ENCODE peak calls at places on chromosomes 16 and 17, in five cellular contexts. One of them, this sample, is unnamed.

GRCh38 chr16:70573451-70574121 is 50.0 kb downstream of the SF3B3 start:
- DNase-seq in suprapubic skin: no peak
- DNase-seq in psoas muscle: no peak
- DNase-seq in heart left ventricle: peak; percentile 77
- DNase-seq in upper lobe of right lung: no peak
- DNase-seq in this sample: peak; percentile 74

GRCh38 chr16:80063028-80063767 is 462.7 kb upstream of the MAF start:
- DNase-seq in suprapubic skin: no peak
- DNase-seq in psoas muscle: no peak
- DNase-seq in heart left ventricle: no peak
- DNase-seq in upper lobe of right lung: no peak
- DNase-seq in this sample: no peak

GRCh38 chr16:84455031-84455430 is 49.4 kb downstream of the MEAK7 start:
- DNase-seq in suprapubic skin: peak; percentile 69
- DNase-seq in psoas muscle: no peak
- DNase-seq in heart left ventricle: no peak
- DNase-seq in upper lobe of right lung: peak; percentile 37
- DNase-seq in this sample: no peak

GRCh38 chr16:79628501-79628975 is 28.0 kb upstream of the MAF start:
- DNase-seq in suprapubic skin: no peak
- DNase-seq in psoas muscle: no peak
- DNase-seq in heart left ventricle: no peak
- DNase-seq in upper lobe of right lung: no peak
- DNase-seq in this sample: no peak

GRCh38 chr17:50220811-50221210 is 19.4 kb upstream of the COL1A1 start:
- DNase-seq in suprapubic skin: no peak
- DNase-seq in psoas muscle: no peak
- DNase-seq in heart left ventricle: no peak
- DNase-seq in upper lobe of right lung: no peak
- DNase-seq in this sample: no peak

GRCh38 chr17:67239597-67239996 is 5.4 kb downstream of the HELZ start:
- DNase-seq in suprapubic skin: no peak
- DNase-seq in psoas muscle: no peak
- DNase-seq in heart left ventricle: no peak
- DNase-seq in upper lobe of right lung: no peak
- DNase-seq in this sample: no peak

GRCh38 chr17:6444573-6445335 is 499 bp downstream of the PIMREG start:
- DNase-seq in suprapubic skin: no peak
- DNase-seq in psoas muscle: no peak
- DNase-seq in heart left ventricle: no peak
- DNase-seq in upper lobe of right lung: no peak
- DNase-seq in this sample: no peak

GRCh38 chr17:67431210-67432015 is 54.3 kb downstream of the PITPNC1 start:
- DNase-seq in suprapubic skin: no peak
- DNase-seq in psoas muscle: no peak
- DNase-seq in heart left ventricle: no peak
- DNase-seq in upper lobe of right lung: no peak
- DNase-seq in this sample: no peak

GRCh38 chr17:28982191-28982793 is 23.5 kb downstream of the SEZ6 start:
- DNase-seq in suprapubic skin: no peak
- DNase-seq in psoas muscle: no peak
- DNase-seq in heart left ventricle: peak; percentile 41
- DNase-seq in upper lobe of right lung: no peak
- DNase-seq in this sample: peak; percentile 72

GRCh38 chr17:2034806-2035548 is 5.0 kb downstream of the DPH1 start:
- DNase-seq in suprapubic skin: no peak
- DNase-seq in psoas muscle: no peak
- DNase-seq in heart left ventricle: no peak
- DNase-seq in upper lobe of right lung: no peak
- DNase-seq in this sample: no peak

GRCh38 chr17:59521465-59522126 is 43.8 kb upstream of the DHX40 start:
- DNase-seq in suprapubic skin: no peak
- DNase-seq in psoas muscle: peak; percentile 26
- DNase-seq in heart left ventricle: peak; percentile 34
- DNase-seq in upper lobe of right lung: no peak
- DNase-seq in this sample: no peak

GRCh38 chr16:30741461-30741914 is 6.7 kb upstream of the PHKG2 start:
- DNase-seq in suprapubic skin: peak; percentile 80
- DNase-seq in psoas muscle: no peak
- DNase-seq in heart left ventricle: no peak
- DNase-seq in upper lobe of right lung: peak; percentile 84
- DNase-seq in this sample: no peak

GRCh38 chr16:74862743-74863244 is 88.2 kb upstream of the FA2H start:
- DNase-seq in suprapubic skin: no peak
- DNase-seq in psoas muscle: no peak
- DNase-seq in heart left ventricle: no peak
- DNase-seq in upper lobe of right lung: no peak
- DNase-seq in this sample: no peak

GRCh38 chr16:27083861-27084261 is 17.1 kb downstream of the C16orf82 start:
- DNase-seq in suprapubic skin: no peak
- DNase-seq in psoas muscle: no peak
- DNase-seq in heart left ventricle: peak; percentile 15
- DNase-seq in upper lobe of right lung: peak; percentile 35
- DNase-seq in this sample: no peak

GRCh38 chr17:73566905-73567782 is 77.1 kb downstream of the SDK2 start:
- DNase-seq in suprapubic skin: no peak
- DNase-seq in psoas muscle: no peak
- DNase-seq in heart left ventricle: no peak
- DNase-seq in upper lobe of right lung: no peak
- DNase-seq in this sample: no peak

GRCh38 chr17:47621293-47622178 is 28.2 kb upstream of the KPNB1 start:
- DNase-seq in suprapubic skin: no peak
- DNase-seq in psoas muscle: peak; percentile 48
- DNase-seq in heart left ventricle: peak; percentile 23
- DNase-seq in upper lobe of right lung: no peak
- DNase-seq in this sample: no peak

GRCh38 chr17:75059369-75060345 is 12.6 kb downstream of the KCTD2 start:
- DNase-seq in suprapubic skin: no peak
- DNase-seq in psoas muscle: no peak
- DNase-seq in heart left ventricle: peak; percentile 50
- DNase-seq in upper lobe of right lung: no peak
- DNase-seq in this sample: no peak

GRCh38 chr17:63919311-63919723 is 678 bp upstream of the GH1 start:
- DNase-seq in suprapubic skin: no peak
- DNase-seq in psoas muscle: peak; percentile 47
- DNase-seq in heart left ventricle: peak; percentile 54
- DNase-seq in upper lobe of right lung: no peak
- DNase-seq in this sample: peak; percentile 73

GRCh38 chr17:80107231-80108021 is 6.0 kb downstream of the GAA start:
- DNase-seq in suprapubic skin: peak; percentile 76
- DNase-seq in psoas muscle: peak; percentile 13
- DNase-seq in heart left ventricle: no peak
- DNase-seq in upper lobe of right lung: peak; percentile 61
- DNase-seq in this sample: no peak

GRCh38 chr17:41863074-41863843 is 2.0 kb downstream of the KLHL11 start:
- DNase-seq in suprapubic skin: no peak
- DNase-seq in psoas muscle: no peak
- DNase-seq in heart left ventricle: no peak
- DNase-seq in upper lobe of right lung: no peak
- DNase-seq in this sample: no peak

GRCh38 chr17:73343739-73344454 is 32.1 kb upstream of the CDC42EP4 start:
- DNase-seq in suprapubic skin: peak; percentile 71
- DNase-seq in psoas muscle: no peak
- DNase-seq in heart left ventricle: no peak
- DNase-seq in upper lobe of right lung: no peak
- DNase-seq in this sample: no peak

GRCh38 chr16:65120811-65121721 is 797 bp downstream of the CDH11 start:
- DNase-seq in suprapubic skin: no peak
- DNase-seq in psoas muscle: no peak
- DNase-seq in heart left ventricle: peak; percentile 18
- DNase-seq in upper lobe of right lung: peak; percentile 65
- DNase-seq in this sample: peak; percentile 68

GRCh38 chr17:76076100-76076764 is 1.7 kb downstream of the GALR2 start:
- DNase-seq in suprapubic skin: no peak
- DNase-seq in psoas muscle: no peak
- DNase-seq in heart left ventricle: no peak
- DNase-seq in upper lobe of right lung: peak; percentile 60
- DNase-seq in this sample: no peak

GRCh38 chr17:34255841-34256240 is 756 bp downstream of the CCL2 start:
- DNase-seq in suprapubic skin: no peak
- DNase-seq in psoas muscle: no peak
- DNase-seq in heart left ventricle: no peak
- DNase-seq in upper lobe of right lung: no peak
- DNase-seq in this sample: no peak

GRCh38 chr17:34254146-34254545 is 939 bp upstream of the CCL2 start:
- DNase-seq in suprapubic skin: no peak
- DNase-seq in psoas muscle: no peak
- DNase-seq in heart left ventricle: no peak
- DNase-seq in upper lobe of right lung: no peak
- DNase-seq in this sample: no peak

GRCh38 chr17:34255381-34255732 is 272 bp downstream of the CCL2 start:
- DNase-seq in suprapubic skin: no peak
- DNase-seq in psoas muscle: no peak
- DNase-seq in heart left ventricle: no peak
- DNase-seq in upper lobe of right lung: no peak
- DNase-seq in this sample: no peak

GRCh38 chr17:34252890-34253525 is 2.1 kb upstream of the CCL2 start:
- DNase-seq in suprapubic skin: no peak
- DNase-seq in psoas muscle: no peak
- DNase-seq in heart left ventricle: no peak
- DNase-seq in upper lobe of right lung: no peak
- DNase-seq in this sample: no peak

DNA sequence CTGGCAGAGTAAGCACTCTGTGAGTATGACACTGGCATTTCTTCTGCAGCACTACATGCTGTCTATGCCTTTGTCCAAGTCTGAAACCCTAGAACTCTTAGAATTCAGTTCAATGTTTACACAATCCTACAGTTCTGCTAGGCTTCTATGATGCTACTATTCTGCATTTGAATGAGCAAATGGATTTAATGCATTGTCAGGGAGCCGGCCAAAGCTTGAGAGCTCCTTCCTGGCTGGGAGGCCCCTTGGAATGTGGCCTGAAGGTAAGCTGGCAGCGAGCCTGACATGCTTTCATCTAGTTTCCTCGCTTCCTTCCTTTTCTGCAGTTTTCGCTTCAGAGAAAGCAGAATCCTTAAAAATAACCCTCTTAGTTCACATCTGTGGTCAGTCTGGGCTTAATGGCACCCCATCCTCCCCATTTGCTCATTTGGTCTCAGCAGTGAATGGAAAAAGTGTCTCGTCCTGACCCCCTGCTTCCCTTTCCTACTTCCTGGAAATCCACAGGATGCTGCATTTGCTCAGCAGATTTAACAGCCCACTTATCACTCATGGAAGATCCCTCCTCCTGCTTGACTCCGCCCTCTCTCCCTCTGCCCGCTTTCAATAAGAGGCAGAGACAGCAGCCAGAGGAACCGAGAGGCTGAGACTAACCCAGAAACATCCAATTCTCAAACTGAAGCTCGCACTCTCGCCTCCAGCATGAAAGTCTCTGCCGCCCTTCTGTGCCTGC is at the start of gene CCL2:
- DNase-seq in suprapubic skin: no peak
- DNase-seq in psoas muscle: peak; percentile 68
- DNase-seq in heart left ventricle: peak; percentile 82
- DNase-seq in upper lobe of right lung: no peak
- DNase-seq in this sample: peak; percentile 86
- H3K4me3 ChIP-seq in suprapubic skin: peak within 1 kb of the TSS; percentile 39
- H3K4me3 ChIP-seq in psoas muscle: peak within 1 kb of the TSS; percentile 63
- H3K4me3 ChIP-seq in heart left ventricle: peak within 1 kb of the TSS; percentile 56
- H3K4me3 ChIP-seq in upper lobe of right lung: peak within 1 kb of the TSS; percentile 47
- H3K4me3 ChIP-seq in this sample: peak within 1 kb of the TSS; percentile 56

GRCh38 chr16:82848013-82848412 is 221.2 kb downstream of the CDH13 start:
- DNase-seq in suprapubic skin: no peak
- DNase-seq in psoas muscle: no peak
- DNase-seq in heart left ventricle: no peak
- DNase-seq in upper lobe of right lung: no peak
- DNase-seq in this sample: no peak
- H3K9me3 ChIP-seq in suprapubic skin: no peaks in the 10 kb centered on the region
- H3K9me3 ChIP-seq in psoas muscle: no peaks in the 10 kb centered on the region
- H3K9me3 ChIP-seq in heart left ventricle: peaks cover 5% of the 10 kb centered on the region
- H3K9me3 ChIP-seq in upper lobe of right lung: peaks cover under 1% of the 10 kb centered on the region
- H3K9me3 ChIP-seq in this sample: no peaks in the 10 kb centered on the region

DNA sequence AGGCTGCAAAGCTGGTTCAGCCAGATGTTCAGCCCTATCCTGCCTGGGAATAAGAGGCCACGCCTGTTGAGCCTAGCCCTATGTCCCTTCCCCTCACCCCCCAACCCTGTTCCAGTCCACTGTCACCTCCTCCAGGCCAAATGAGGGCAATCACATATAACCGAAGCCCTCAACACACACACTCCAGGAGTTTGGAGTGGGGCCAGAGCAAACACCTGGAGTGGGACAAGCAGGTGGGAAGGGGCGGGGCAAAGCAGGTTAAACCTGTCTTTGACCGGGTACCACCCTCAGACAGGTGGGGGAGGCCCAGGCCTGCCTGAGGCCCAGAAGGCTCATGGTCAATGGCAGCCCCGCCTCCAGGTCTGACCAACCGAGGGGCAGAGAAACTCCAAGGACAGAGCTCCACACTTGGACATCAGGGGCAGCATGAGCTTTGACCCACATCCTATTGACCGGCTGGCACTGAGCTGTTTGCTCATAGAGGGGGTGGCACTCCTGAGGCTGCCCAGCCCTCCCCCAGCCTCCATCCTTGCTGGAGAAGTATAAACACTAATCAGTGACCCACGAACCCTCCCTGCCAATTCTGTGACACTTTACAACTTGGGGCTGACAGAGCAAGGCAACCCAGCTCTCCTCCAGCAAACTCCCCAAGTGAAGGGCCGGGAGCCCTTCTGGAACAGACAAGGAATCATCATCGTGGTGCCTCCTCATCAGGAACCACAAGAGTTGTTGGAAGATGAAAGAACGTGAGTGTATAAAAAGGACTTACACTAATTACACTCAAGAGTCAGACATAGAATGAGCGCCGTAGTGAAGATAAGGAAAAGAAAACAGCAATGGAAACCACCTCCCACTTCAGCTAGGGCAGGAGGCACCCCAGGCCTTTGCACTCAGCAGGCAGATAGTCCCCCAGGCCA is 1.5 kb downstream of the ESRP2 start:
- DNase-seq in suprapubic skin: peak; percentile 83
- DNase-seq in psoas muscle: no peak
- DNase-seq in heart left ventricle: peak; percentile 23
- DNase-seq in upper lobe of right lung: peak; percentile 95
- DNase-seq in this sample: no peak
- H3K27ac ChIP-seq in suprapubic skin: peak overlapping the region; percentile 96
- H3K27ac ChIP-seq in psoas muscle: no peak overlapping the region
- H3K27ac ChIP-seq in heart left ventricle: no peak overlapping the region
- H3K27ac ChIP-seq in upper lobe of right lung: peak overlapping the region; percentile 93
- H3K27ac ChIP-seq in this sample: peak overlapping the region; percentile 19

DNA sequence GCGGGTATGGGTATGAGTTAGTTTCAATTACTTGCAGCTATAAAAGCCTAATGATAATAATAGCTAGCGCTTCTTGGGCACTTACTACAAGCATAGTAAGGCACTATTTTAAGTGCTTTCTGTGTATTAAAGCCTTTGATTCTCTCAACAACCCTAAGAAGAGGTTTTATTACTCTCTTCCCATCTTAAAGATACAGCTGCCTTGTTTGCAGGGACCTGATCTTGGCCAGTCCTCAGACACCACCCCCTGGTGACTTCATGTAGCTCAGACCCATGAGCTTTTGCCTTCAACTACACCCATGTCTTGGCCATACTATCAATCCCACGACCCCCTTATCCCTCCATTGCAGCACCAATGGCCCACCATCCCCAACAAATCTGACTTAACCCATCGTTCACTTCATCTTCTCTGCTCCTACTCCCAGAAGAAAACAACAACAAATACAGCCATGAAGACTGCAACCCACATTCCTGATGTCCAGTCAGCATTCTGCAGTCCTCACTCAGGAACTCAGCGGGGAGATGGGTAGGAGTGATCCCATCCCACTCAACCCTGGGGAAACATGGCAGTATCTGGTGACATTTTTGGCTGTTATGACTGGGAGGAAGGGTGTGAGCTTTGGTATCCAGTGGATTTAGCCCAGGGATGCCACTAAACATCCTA is 4.2 kb downstream of the GGA2 start:
- DNase-seq in suprapubic skin: no peak
- DNase-seq in psoas muscle: no peak
- DNase-seq in heart left ventricle: no peak
- DNase-seq in upper lobe of right lung: no peak
- DNase-seq in this sample: no peak
- H3K4me3 ChIP-seq in suprapubic skin: no peak overlapping the region
- H3K4me3 ChIP-seq in psoas muscle: peak overlapping the region; percentile 9
- H3K4me3 ChIP-seq in heart left ventricle: no peak overlapping the region
- H3K4me3 ChIP-seq in upper lobe of right lung: no peak overlapping the region
- H3K4me3 ChIP-seq in this sample: no peak overlapping the region